ENCODE peak calls at places on chromosome 14, in nine cellular contexts. One of them, this sample, is unnamed.

GRCh38 chr14:98791661-98792060 is 480.3 kb downstream of the BCL11B start:
- DNase-seq in stimulated activated CD4-positive, alpha-beta T cell treated with anti-CD3 and anti-CD28 coated beads, Interleukin-1b, Interleukin-23, amount 100 ng/mL, for 24 hours: no peak
- DNase-seq in activated T-helper 1 cell treated with anti-CD3 and anti-CD28 coated beads, Interleukin-2, amount 50 U/mL, for 16 hours: no peak
- DNase-seq in amniotic stem cell: no peak
- DNase-seq in NCI-H1105: no peak
- DNase-seq in IMR-90: no peak
- DNase-seq in ACHN: no peak
- DNase-seq in stimulated activated CD8-positive, alpha-beta memory T cell treated with anti-CD3 and anti-CD28 coated beads, Interleukin-7, amount 100 ng/mL, for 1 hour: no peak
- DNase-seq in mucosa of descending colon: no peak
- DNase-seq in this sample: no peak

GRCh38 chr14:53215101-53215500 is 62.0 kb upstream of the DDHD1 start:
- DNase-seq in stimulated activated CD4-positive, alpha-beta T cell treated with anti-CD3 and anti-CD28 coated beads, Interleukin-1b, Interleukin-23, amount 100 ng/mL, for 24 hours: no peak
- DNase-seq in activated T-helper 1 cell treated with anti-CD3 and anti-CD28 coated beads, Interleukin-2, amount 50 U/mL, for 16 hours: no peak
- DNase-seq in amniotic stem cell: no peak
- DNase-seq in NCI-H1105: no peak
- DNase-seq in IMR-90: no peak
- DNase-seq in ACHN: no peak
- DNase-seq in stimulated activated CD8-positive, alpha-beta memory T cell treated with anti-CD3 and anti-CD28 coated beads, Interleukin-7, amount 100 ng/mL, for 1 hour: no peak
- DNase-seq in mucosa of descending colon: no peak
- DNase-seq in this sample: no peak

GRCh38 chr14:75518625-75519024 is 3.6 kb upstream of the BATF start:
- DNase-seq in stimulated activated CD4-positive, alpha-beta T cell treated with anti-CD3 and anti-CD28 coated beads, Interleukin-1b, Interleukin-23, amount 100 ng/mL, for 24 hours: no peak
- DNase-seq in activated T-helper 1 cell treated with anti-CD3 and anti-CD28 coated beads, Interleukin-2, amount 50 U/mL, for 16 hours: no peak
- DNase-seq in amniotic stem cell: no peak
- DNase-seq in NCI-H1105: no peak
- DNase-seq in IMR-90: no peak
- DNase-seq in ACHN: peak
- DNase-seq in stimulated activated CD8-positive, alpha-beta memory T cell treated with anti-CD3 and anti-CD28 coated beads, Interleukin-7, amount 100 ng/mL, for 1 hour: no peak
- DNase-seq in mucosa of descending colon: no peak
- DNase-seq in this sample: peak

GRCh38 chr14:22560638-22561365 is 28.2 kb downstream of the DAD1 start:
- DNase-seq in stimulated activated CD4-positive, alpha-beta T cell treated with anti-CD3 and anti-CD28 coated beads, Interleukin-1b, Interleukin-23, amount 100 ng/mL, for 24 hours: no peak
- DNase-seq in activated T-helper 1 cell treated with anti-CD3 and anti-CD28 coated beads, Interleukin-2, amount 50 U/mL, for 16 hours: no peak
- DNase-seq in amniotic stem cell: no peak
- DNase-seq in NCI-H1105: no peak
- DNase-seq in IMR-90: no peak
- DNase-seq in ACHN: no peak
- DNase-seq in stimulated activated CD8-positive, alpha-beta memory T cell treated with anti-CD3 and anti-CD28 coated beads, Interleukin-7, amount 100 ng/mL, for 1 hour: no peak
- DNase-seq in mucosa of descending colon: no peak
- DNase-seq in this sample: no peak

GRCh38 chr14:55131782-55132181 is 2.7 kb downstream of the LGALS3 start:
- DNase-seq in stimulated activated CD4-positive, alpha-beta T cell treated with anti-CD3 and anti-CD28 coated beads, Interleukin-1b, Interleukin-23, amount 100 ng/mL, for 24 hours: no peak
- DNase-seq in activated T-helper 1 cell treated with anti-CD3 and anti-CD28 coated beads, Interleukin-2, amount 50 U/mL, for 16 hours: no peak
- DNase-seq in amniotic stem cell: no peak
- DNase-seq in NCI-H1105: no peak
- DNase-seq in IMR-90: peak
- DNase-seq in ACHN: no peak
- DNase-seq in stimulated activated CD8-positive, alpha-beta memory T cell treated with anti-CD3 and anti-CD28 coated beads, Interleukin-7, amount 100 ng/mL, for 1 hour: no peak
- DNase-seq in mucosa of descending colon: no peak
- DNase-seq in this sample: no peak

GRCh38 chr14:59438148-59438766 is 26.9 kb downstream of the GPR135 start:
- DNase-seq in stimulated activated CD4-positive, alpha-beta T cell treated with anti-CD3 and anti-CD28 coated beads, Interleukin-1b, Interleukin-23, amount 100 ng/mL, for 24 hours: no peak
- DNase-seq in activated T-helper 1 cell treated with anti-CD3 and anti-CD28 coated beads, Interleukin-2, amount 50 U/mL, for 16 hours: no peak
- DNase-seq in amniotic stem cell: no peak
- DNase-seq in NCI-H1105: no peak
- DNase-seq in IMR-90: peak
- DNase-seq in ACHN: no peak
- DNase-seq in stimulated activated CD8-positive, alpha-beta memory T cell treated with anti-CD3 and anti-CD28 coated beads, Interleukin-7, amount 100 ng/mL, for 1 hour: no peak
- DNase-seq in mucosa of descending colon: no peak
- DNase-seq in this sample: no peak

GRCh38 chr14:70888151-70888499 is 19.1 kb upstream of the PCNX1 start:
- DNase-seq in stimulated activated CD4-positive, alpha-beta T cell treated with anti-CD3 and anti-CD28 coated beads, Interleukin-1b, Interleukin-23, amount 100 ng/mL, for 24 hours: no peak
- DNase-seq in activated T-helper 1 cell treated with anti-CD3 and anti-CD28 coated beads, Interleukin-2, amount 50 U/mL, for 16 hours: no peak
- DNase-seq in amniotic stem cell: no peak
- DNase-seq in NCI-H1105: no peak
- DNase-seq in IMR-90: no peak
- DNase-seq in ACHN: no peak
- DNase-seq in stimulated activated CD8-positive, alpha-beta memory T cell treated with anti-CD3 and anti-CD28 coated beads, Interleukin-7, amount 100 ng/mL, for 1 hour: no peak
- DNase-seq in mucosa of descending colon: no peak
- DNase-seq in this sample: no peak

GRCh38 chr14:96265387-96265786 is 9.4 kb downstream of the BDKRB1 start:
- DNase-seq in stimulated activated CD4-positive, alpha-beta T cell treated with anti-CD3 and anti-CD28 coated beads, Interleukin-1b, Interleukin-23, amount 100 ng/mL, for 24 hours: no peak
- DNase-seq in activated T-helper 1 cell treated with anti-CD3 and anti-CD28 coated beads, Interleukin-2, amount 50 U/mL, for 16 hours: no peak
- DNase-seq in amniotic stem cell: no peak
- DNase-seq in NCI-H1105: peak
- DNase-seq in IMR-90: peak
- DNase-seq in ACHN: no peak
- DNase-seq in stimulated activated CD8-positive, alpha-beta memory T cell treated with anti-CD3 and anti-CD28 coated beads, Interleukin-7, amount 100 ng/mL, for 1 hour: no peak
- DNase-seq in mucosa of descending colon: no peak
- DNase-seq in this sample: no peak

GRCh38 chr14:73262427-73263183 is 25.3 kb downstream of the PAPLN start:
- DNase-seq in stimulated activated CD4-positive, alpha-beta T cell treated with anti-CD3 and anti-CD28 coated beads, Interleukin-1b, Interleukin-23, amount 100 ng/mL, for 24 hours: no peak
- DNase-seq in activated T-helper 1 cell treated with anti-CD3 and anti-CD28 coated beads, Interleukin-2, amount 50 U/mL, for 16 hours: no peak
- DNase-seq in amniotic stem cell: no peak
- DNase-seq in NCI-H1105: no peak
- DNase-seq in IMR-90: no peak
- DNase-seq in ACHN: no peak
- DNase-seq in stimulated activated CD8-positive, alpha-beta memory T cell treated with anti-CD3 and anti-CD28 coated beads, Interleukin-7, amount 100 ng/mL, for 1 hour: no peak
- DNase-seq in mucosa of descending colon: peak
- DNase-seq in this sample: no peak

GRCh38 chr14:91866061-91866460 is 1.3 kb downstream of the TC2N start:
- DNase-seq in stimulated activated CD4-positive, alpha-beta T cell treated with anti-CD3 and anti-CD28 coated beads, Interleukin-1b, Interleukin-23, amount 100 ng/mL, for 24 hours: no peak
- DNase-seq in activated T-helper 1 cell treated with anti-CD3 and anti-CD28 coated beads, Interleukin-2, amount 50 U/mL, for 16 hours: no peak
- DNase-seq in amniotic stem cell: no peak
- DNase-seq in NCI-H1105: no peak
- DNase-seq in IMR-90: no peak
- DNase-seq in ACHN: no peak
- DNase-seq in stimulated activated CD8-positive, alpha-beta memory T cell treated with anti-CD3 and anti-CD28 coated beads, Interleukin-7, amount 100 ng/mL, for 1 hour: no peak
- DNase-seq in mucosa of descending colon: no peak
- DNase-seq in this sample: no peak

GRCh38 chr14:89198544-89199329 is 218.3 kb downstream of the FOXN3 start:
- DNase-seq in stimulated activated CD4-positive, alpha-beta T cell treated with anti-CD3 and anti-CD28 coated beads, Interleukin-1b, Interleukin-23, amount 100 ng/mL, for 24 hours: no peak
- DNase-seq in activated T-helper 1 cell treated with anti-CD3 and anti-CD28 coated beads, Interleukin-2, amount 50 U/mL, for 16 hours: no peak
- DNase-seq in amniotic stem cell: no peak
- DNase-seq in NCI-H1105: no peak
- DNase-seq in IMR-90: peak
- DNase-seq in ACHN: no peak
- DNase-seq in stimulated activated CD8-positive, alpha-beta memory T cell treated with anti-CD3 and anti-CD28 coated beads, Interleukin-7, amount 100 ng/mL, for 1 hour: no peak
- DNase-seq in mucosa of descending colon: no peak
- DNase-seq in this sample: no peak

GRCh38 chr14:93008381-93008780 is 85.4 kb downstream of the CHGA start:
- DNase-seq in stimulated activated CD4-positive, alpha-beta T cell treated with anti-CD3 and anti-CD28 coated beads, Interleukin-1b, Interleukin-23, amount 100 ng/mL, for 24 hours: no peak
- DNase-seq in activated T-helper 1 cell treated with anti-CD3 and anti-CD28 coated beads, Interleukin-2, amount 50 U/mL, for 16 hours: no peak
- DNase-seq in amniotic stem cell: no peak
- DNase-seq in NCI-H1105: no peak
- DNase-seq in IMR-90: peak
- DNase-seq in ACHN: no peak
- DNase-seq in stimulated activated CD8-positive, alpha-beta memory T cell treated with anti-CD3 and anti-CD28 coated beads, Interleukin-7, amount 100 ng/mL, for 1 hour: no peak
- DNase-seq in mucosa of descending colon: no peak
- DNase-seq in this sample: no peak

GRCh38 chr14:39673141-39674133 is 241.2 kb upstream of the FBXO33 start:
- DNase-seq in stimulated activated CD4-positive, alpha-beta T cell treated with anti-CD3 and anti-CD28 coated beads, Interleukin-1b, Interleukin-23, amount 100 ng/mL, for 24 hours: no peak
- DNase-seq in activated T-helper 1 cell treated with anti-CD3 and anti-CD28 coated beads, Interleukin-2, amount 50 U/mL, for 16 hours: no peak
- DNase-seq in amniotic stem cell: no peak
- DNase-seq in NCI-H1105: no peak
- DNase-seq in IMR-90: no peak
- DNase-seq in ACHN: no peak
- DNase-seq in stimulated activated CD8-positive, alpha-beta memory T cell treated with anti-CD3 and anti-CD28 coated beads, Interleukin-7, amount 100 ng/mL, for 1 hour: no peak
- DNase-seq in mucosa of descending colon: no peak
- DNase-seq in this sample: no peak

GRCh38 chr14:36582874-36583241 is 444 bp upstream of the NKX2-8 start:
- DNase-seq in stimulated activated CD4-positive, alpha-beta T cell treated with anti-CD3 and anti-CD28 coated beads, Interleukin-1b, Interleukin-23, amount 100 ng/mL, for 24 hours: no peak
- DNase-seq in activated T-helper 1 cell treated with anti-CD3 and anti-CD28 coated beads, Interleukin-2, amount 50 U/mL, for 16 hours: no peak
- DNase-seq in amniotic stem cell: no peak
- DNase-seq in NCI-H1105: no peak
- DNase-seq in IMR-90: no peak
- DNase-seq in ACHN: no peak
- DNase-seq in stimulated activated CD8-positive, alpha-beta memory T cell treated with anti-CD3 and anti-CD28 coated beads, Interleukin-7, amount 100 ng/mL, for 1 hour: no peak
- DNase-seq in mucosa of descending colon: no peak
- DNase-seq in this sample: no peak

GRCh38 chr14:103243764-103244737 is 90.0 kb upstream of the EIF5 start:
- DNase-seq in stimulated activated CD4-positive, alpha-beta T cell treated with anti-CD3 and anti-CD28 coated beads, Interleukin-1b, Interleukin-23, amount 100 ng/mL, for 24 hours: no peak
- DNase-seq in activated T-helper 1 cell treated with anti-CD3 and anti-CD28 coated beads, Interleukin-2, amount 50 U/mL, for 16 hours: no peak
- DNase-seq in amniotic stem cell: no peak
- DNase-seq in NCI-H1105: no peak
- DNase-seq in IMR-90: no peak
- DNase-seq in ACHN: peak
- DNase-seq in stimulated activated CD8-positive, alpha-beta memory T cell treated with anti-CD3 and anti-CD28 coated beads, Interleukin-7, amount 100 ng/mL, for 1 hour: no peak
- DNase-seq in mucosa of descending colon: no peak
- DNase-seq in this sample: no peak

GRCh38 chr14:87643005-87643404 is 350.0 kb downstream of the GALC start:
- DNase-seq in stimulated activated CD4-positive, alpha-beta T cell treated with anti-CD3 and anti-CD28 coated beads, Interleukin-1b, Interleukin-23, amount 100 ng/mL, for 24 hours: no peak
- DNase-seq in activated T-helper 1 cell treated with anti-CD3 and anti-CD28 coated beads, Interleukin-2, amount 50 U/mL, for 16 hours: no peak
- DNase-seq in amniotic stem cell: no peak
- DNase-seq in NCI-H1105: peak
- DNase-seq in IMR-90: no peak
- DNase-seq in ACHN: no peak
- DNase-seq in stimulated activated CD8-positive, alpha-beta memory T cell treated with anti-CD3 and anti-CD28 coated beads, Interleukin-7, amount 100 ng/mL, for 1 hour: no peak
- DNase-seq in mucosa of descending colon: no peak
- DNase-seq in this sample: no peak

GRCh38 chr14:104419865-104420458 is 159.6 kb upstream of the C14orf180 start:
- DNase-seq in stimulated activated CD4-positive, alpha-beta T cell treated with anti-CD3 and anti-CD28 coated beads, Interleukin-1b, Interleukin-23, amount 100 ng/mL, for 24 hours: no peak
- DNase-seq in activated T-helper 1 cell treated with anti-CD3 and anti-CD28 coated beads, Interleukin-2, amount 50 U/mL, for 16 hours: no peak
- DNase-seq in amniotic stem cell: no peak
- DNase-seq in NCI-H1105: no peak
- DNase-seq in IMR-90: no peak
- DNase-seq in ACHN: no peak
- DNase-seq in stimulated activated CD8-positive, alpha-beta memory T cell treated with anti-CD3 and anti-CD28 coated beads, Interleukin-7, amount 100 ng/mL, for 1 hour: no peak
- DNase-seq in mucosa of descending colon: no peak
- DNase-seq in this sample: no peak

GRCh38 chr14:53716521-53716920 is 240.1 kb downstream of the BMP4 start:
- DNase-seq in stimulated activated CD4-positive, alpha-beta T cell treated with anti-CD3 and anti-CD28 coated beads, Interleukin-1b, Interleukin-23, amount 100 ng/mL, for 24 hours: no peak
- DNase-seq in activated T-helper 1 cell treated with anti-CD3 and anti-CD28 coated beads, Interleukin-2, amount 50 U/mL, for 16 hours: no peak
- DNase-seq in amniotic stem cell: no peak
- DNase-seq in NCI-H1105: no peak
- DNase-seq in IMR-90: no peak
- DNase-seq in ACHN: no peak
- DNase-seq in stimulated activated CD8-positive, alpha-beta memory T cell treated with anti-CD3 and anti-CD28 coated beads, Interleukin-7, amount 100 ng/mL, for 1 hour: no peak
- DNase-seq in mucosa of descending colon: no peak
- DNase-seq in this sample: no peak

GRCh38 chr14:59698793-59699192 is 122.2 kb upstream of the CCDC175 start:
- DNase-seq in stimulated activated CD4-positive, alpha-beta T cell treated with anti-CD3 and anti-CD28 coated beads, Interleukin-1b, Interleukin-23, amount 100 ng/mL, for 24 hours: no peak
- DNase-seq in activated T-helper 1 cell treated with anti-CD3 and anti-CD28 coated beads, Interleukin-2, amount 50 U/mL, for 16 hours: no peak
- DNase-seq in amniotic stem cell: no peak
- DNase-seq in NCI-H1105: no peak
- DNase-seq in IMR-90: no peak
- DNase-seq in ACHN: no peak
- DNase-seq in stimulated activated CD8-positive, alpha-beta memory T cell treated with anti-CD3 and anti-CD28 coated beads, Interleukin-7, amount 100 ng/mL, for 1 hour: no peak
- DNase-seq in mucosa of descending colon: no peak
- DNase-seq in this sample: no peak

GRCh38 chr14:77822307-77822706 is 22.4 kb downstream of the ADCK1 start:
- DNase-seq in stimulated activated CD4-positive, alpha-beta T cell treated with anti-CD3 and anti-CD28 coated beads, Interleukin-1b, Interleukin-23, amount 100 ng/mL, for 24 hours: no peak
- DNase-seq in activated T-helper 1 cell treated with anti-CD3 and anti-CD28 coated beads, Interleukin-2, amount 50 U/mL, for 16 hours: no peak
- DNase-seq in amniotic stem cell: no peak
- DNase-seq in NCI-H1105: no peak
- DNase-seq in IMR-90: no peak
- DNase-seq in ACHN: no peak
- DNase-seq in stimulated activated CD8-positive, alpha-beta memory T cell treated with anti-CD3 and anti-CD28 coated beads, Interleukin-7, amount 100 ng/mL, for 1 hour: no peak
- DNase-seq in mucosa of descending colon: no peak
- DNase-seq in this sample: no peak

GRCh38 chr14:102353126-102353619 is 9.5 kb downstream of the CINP start:
- DNase-seq in stimulated activated CD4-positive, alpha-beta T cell treated with anti-CD3 and anti-CD28 coated beads, Interleukin-1b, Interleukin-23, amount 100 ng/mL, for 24 hours: no peak
- DNase-seq in activated T-helper 1 cell treated with anti-CD3 and anti-CD28 coated beads, Interleukin-2, amount 50 U/mL, for 16 hours: no peak
- DNase-seq in amniotic stem cell: no peak
- DNase-seq in NCI-H1105: no peak
- DNase-seq in IMR-90: no peak
- DNase-seq in ACHN: no peak
- DNase-seq in stimulated activated CD8-positive, alpha-beta memory T cell treated with anti-CD3 and anti-CD28 coated beads, Interleukin-7, amount 100 ng/mL, for 1 hour: no peak
- DNase-seq in mucosa of descending colon: no peak
- DNase-seq in this sample: no peak

GRCh38 chr14:98270201-98270600 is 1001.8 kb downstream of the BCL11B start:
- DNase-seq in stimulated activated CD4-positive, alpha-beta T cell treated with anti-CD3 and anti-CD28 coated beads, Interleukin-1b, Interleukin-23, amount 100 ng/mL, for 24 hours: no peak
- DNase-seq in activated T-helper 1 cell treated with anti-CD3 and anti-CD28 coated beads, Interleukin-2, amount 50 U/mL, for 16 hours: no peak
- DNase-seq in amniotic stem cell: no peak
- DNase-seq in NCI-H1105: no peak
- DNase-seq in IMR-90: no peak
- DNase-seq in ACHN: no peak
- DNase-seq in stimulated activated CD8-positive, alpha-beta memory T cell treated with anti-CD3 and anti-CD28 coated beads, Interleukin-7, amount 100 ng/mL, for 1 hour: no peak
- DNase-seq in mucosa of descending colon: no peak
- DNase-seq in this sample: no peak

GRCh38 chr14:86057018-86057667 is 527.2 kb downstream of the FLRT2 start:
- DNase-seq in stimulated activated CD4-positive, alpha-beta T cell treated with anti-CD3 and anti-CD28 coated beads, Interleukin-1b, Interleukin-23, amount 100 ng/mL, for 24 hours: no peak
- DNase-seq in activated T-helper 1 cell treated with anti-CD3 and anti-CD28 coated beads, Interleukin-2, amount 50 U/mL, for 16 hours: no peak
- DNase-seq in amniotic stem cell: no peak
- DNase-seq in NCI-H1105: no peak
- DNase-seq in IMR-90: peak
- DNase-seq in ACHN: peak
- DNase-seq in stimulated activated CD8-positive, alpha-beta memory T cell treated with anti-CD3 and anti-CD28 coated beads, Interleukin-7, amount 100 ng/mL, for 1 hour: no peak
- DNase-seq in mucosa of descending colon: no peak
- DNase-seq in this sample: no peak

GRCh38 chr14:61812347-61813100 is 50.3 kb downstream of the SNAPC1 start:
- DNase-seq in stimulated activated CD4-positive, alpha-beta T cell treated with anti-CD3 and anti-CD28 coated beads, Interleukin-1b, Interleukin-23, amount 100 ng/mL, for 24 hours: no peak
- DNase-seq in activated T-helper 1 cell treated with anti-CD3 and anti-CD28 coated beads, Interleukin-2, amount 50 U/mL, for 16 hours: no peak
- DNase-seq in amniotic stem cell: no peak
- DNase-seq in NCI-H1105: peak
- DNase-seq in IMR-90: no peak
- DNase-seq in ACHN: no peak
- DNase-seq in stimulated activated CD8-positive, alpha-beta memory T cell treated with anti-CD3 and anti-CD28 coated beads, Interleukin-7, amount 100 ng/mL, for 1 hour: no peak
- DNase-seq in mucosa of descending colon: no peak
- DNase-seq in this sample: no peak

GRCh38 chr14:61761557-61761956 is 663 bp upstream of the SNAPC1 start:
- DNase-seq in stimulated activated CD4-positive, alpha-beta T cell treated with anti-CD3 and anti-CD28 coated beads, Interleukin-1b, Interleukin-23, amount 100 ng/mL, for 24 hours: no peak
- DNase-seq in activated T-helper 1 cell treated with anti-CD3 and anti-CD28 coated beads, Interleukin-2, amount 50 U/mL, for 16 hours: no peak
- DNase-seq in amniotic stem cell: no peak
- DNase-seq in NCI-H1105: no peak
- DNase-seq in IMR-90: no peak
- DNase-seq in ACHN: no peak
- DNase-seq in stimulated activated CD8-positive, alpha-beta memory T cell treated with anti-CD3 and anti-CD28 coated beads, Interleukin-7, amount 100 ng/mL, for 1 hour: no peak
- DNase-seq in mucosa of descending colon: no peak
- DNase-seq in this sample: no peak

GRCh38 chr14:56195727-56196126 is 77.5 kb downstream of the PELI2 start:
- DNase-seq in stimulated activated CD4-positive, alpha-beta T cell treated with anti-CD3 and anti-CD28 coated beads, Interleukin-1b, Interleukin-23, amount 100 ng/mL, for 24 hours: no peak
- DNase-seq in activated T-helper 1 cell treated with anti-CD3 and anti-CD28 coated beads, Interleukin-2, amount 50 U/mL, for 16 hours: no peak
- DNase-seq in amniotic stem cell: no peak
- DNase-seq in NCI-H1105: peak
- DNase-seq in IMR-90: peak
- DNase-seq in ACHN: no peak
- DNase-seq in stimulated activated CD8-positive, alpha-beta memory T cell treated with anti-CD3 and anti-CD28 coated beads, Interleukin-7, amount 100 ng/mL, for 1 hour: no peak
- DNase-seq in mucosa of descending colon: peak
- DNase-seq in this sample: no peak

GRCh38 chr14:89613260-89614008 is 196.4 kb upstream of the FOXN3 start:
- DNase-seq in stimulated activated CD4-positive, alpha-beta T cell treated with anti-CD3 and anti-CD28 coated beads, Interleukin-1b, Interleukin-23, amount 100 ng/mL, for 24 hours: no peak
- DNase-seq in activated T-helper 1 cell treated with anti-CD3 and anti-CD28 coated beads, Interleukin-2, amount 50 U/mL, for 16 hours: no peak
- DNase-seq in amniotic stem cell: no peak
- DNase-seq in NCI-H1105: no peak
- DNase-seq in IMR-90: no peak
- DNase-seq in ACHN: no peak
- DNase-seq in stimulated activated CD8-positive, alpha-beta memory T cell treated with anti-CD3 and anti-CD28 coated beads, Interleukin-7, amount 100 ng/mL, for 1 hour: no peak
- DNase-seq in mucosa of descending colon: no peak
- DNase-seq in this sample: no peak

GRCh38 chr14:74362361-74362915 is 14.2 kb downstream of the VRTN start:
- DNase-seq in stimulated activated CD4-positive, alpha-beta T cell treated with anti-CD3 and anti-CD28 coated beads, Interleukin-1b, Interleukin-23, amount 100 ng/mL, for 24 hours: peak
- DNase-seq in activated T-helper 1 cell treated with anti-CD3 and anti-CD28 coated beads, Interleukin-2, amount 50 U/mL, for 16 hours: peak
- DNase-seq in amniotic stem cell: peak
- DNase-seq in NCI-H1105: peak
- DNase-seq in IMR-90: peak
- DNase-seq in ACHN: peak
- DNase-seq in stimulated activated CD8-positive, alpha-beta memory T cell treated with anti-CD3 and anti-CD28 coated beads, Interleukin-7, amount 100 ng/mL, for 1 hour: peak
- DNase-seq in mucosa of descending colon: peak
- DNase-seq in this sample: peak

GRCh38 chr14:58298880-58299664 is 717 bp downstream of the ARID4A start:
- DNase-seq in stimulated activated CD4-positive, alpha-beta T cell treated with anti-CD3 and anti-CD28 coated beads, Interleukin-1b, Interleukin-23, amount 100 ng/mL, for 24 hours: no peak
- DNase-seq in activated T-helper 1 cell treated with anti-CD3 and anti-CD28 coated beads, Interleukin-2, amount 50 U/mL, for 16 hours: peak
- DNase-seq in amniotic stem cell: no peak
- DNase-seq in NCI-H1105: no peak
- DNase-seq in IMR-90: no peak
- DNase-seq in ACHN: peak
- DNase-seq in stimulated activated CD8-positive, alpha-beta memory T cell treated with anti-CD3 and anti-CD28 coated beads, Interleukin-7, amount 100 ng/mL, for 1 hour: peak
- DNase-seq in mucosa of descending colon: peak
- DNase-seq in this sample: no peak

GRCh38 chr14:75493580-75494130 is 28.6 kb upstream of the BATF start:
- DNase-seq in stimulated activated CD4-positive, alpha-beta T cell treated with anti-CD3 and anti-CD28 coated beads, Interleukin-1b, Interleukin-23, amount 100 ng/mL, for 24 hours: no peak
- DNase-seq in activated T-helper 1 cell treated with anti-CD3 and anti-CD28 coated beads, Interleukin-2, amount 50 U/mL, for 16 hours: no peak
- DNase-seq in amniotic stem cell: no peak
- DNase-seq in NCI-H1105: no peak
- DNase-seq in IMR-90: no peak
- DNase-seq in ACHN: no peak
- DNase-seq in stimulated activated CD8-positive, alpha-beta memory T cell treated with anti-CD3 and anti-CD28 coated beads, Interleukin-7, amount 100 ng/mL, for 1 hour: no peak
- DNase-seq in mucosa of descending colon: no peak
- DNase-seq in this sample: no peak

GRCh38 chr14:105093426-105094192 is 28.4 kb upstream of the GPR132 start:
- DNase-seq in stimulated activated CD4-positive, alpha-beta T cell treated with anti-CD3 and anti-CD28 coated beads, Interleukin-1b, Interleukin-23, amount 100 ng/mL, for 24 hours: peak
- DNase-seq in activated T-helper 1 cell treated with anti-CD3 and anti-CD28 coated beads, Interleukin-2, amount 50 U/mL, for 16 hours: no peak
- DNase-seq in amniotic stem cell: peak
- DNase-seq in NCI-H1105: no peak
- DNase-seq in IMR-90: peak
- DNase-seq in ACHN: peak
- DNase-seq in stimulated activated CD8-positive, alpha-beta memory T cell treated with anti-CD3 and anti-CD28 coated beads, Interleukin-7, amount 100 ng/mL, for 1 hour: peak
- DNase-seq in mucosa of descending colon: peak
- DNase-seq in this sample: no peak

This sample was measured in Panc1.